ENCODE peak calls at places on chromosomes 1 and 21, in four cellular contexts. R is effector memory CD4-positive, alpha-beta T cell; X is sigmoid colon; F is adipocyte. N is an unnamed sample.

GRCh38 chr1:198352975-198353695 is 187.3 kb downstream of the ATP6V1G3 start:
- DNase-seq in R (no peak), X (no peak), F (no peak), N (no peak)

GRCh38 chr21:17527240-17527639 is 14.4 kb downstream of the CXADR start:
- DNase-seq in R (no peak), X (no peak), F (no peak), N (peak)

GRCh38 chr1:216388558-216388957 is 34.7 kb downstream of the USH2A start:
- DNase-seq in R (no peak), X (no peak), F (no peak), N (peak)

GRCh38 chr1:55318111-55318817 is 103.1 kb upstream of the USP24 start:
- DNase-seq in R (no peak), X (no peak), F (no peak), N (peak)

GRCh38 chr1:113534130-113534817 is 144.0 kb downstream of the MAGI3 start:
- DNase-seq in R (no peak), X (no peak), F (peak), N (peak)

GRCh38 chr21:41678944-41679343 is 87.9 kb downstream of the RIPK4 start:
- DNase-seq in R (no peak), X (peak), F (peak), N (peak)

GRCh38 chr1:159212596-159212995 is 7.9 kb downstream of the ACKR1 start:
- DNase-seq in R (no peak), X (no peak), F (no peak), N (no peak)

GRCh38 chr1:181192277-181192676 is 103.8 kb downstream of the IER5 start:
- DNase-seq in R (no peak), X (no peak), F (no peak), N (no peak)

GRCh38 chr1:157315544-157315943 is 177.3 kb upstream of the ETV3 start:
- DNase-seq in R (no peak), X (no peak), F (no peak), N (no peak)

GRCh38 chr1:24435782-24436365 is 20.3 kb downstream of the NIPAL3 start:
- DNase-seq in R (no peak), X (no peak), F (no peak), N (no peak)

GRCh38 chr1:62384276-62385005 is 52.4 kb upstream of the USP1 start:
- DNase-seq in R (no peak), X (no peak), F (peak), N (peak)

GRCh38 chr1:232529747-232530146 is 100.2 kb downstream of the SIPA1L2 start:
- DNase-seq in R (no peak), X (no peak), F (no peak), N (peak)

GRCh38 chr1:198932351-198932991 is 293.6 kb downstream of the PTPRC start:
- DNase-seq in R (no peak), X (no peak), F (peak), N (peak)

GRCh38 chr1:150072959-150073358 is 5.4 kb downstream of the VPS45 start:
- DNase-seq in R (no peak), X (no peak), F (peak), N (peak)

GRCh38 chr1:8351693-8352470 is 34.0 kb downstream of the SLC45A1 start:
- DNase-seq in R (no peak), X (peak), F (peak), N (peak)

GRCh38 chr1:107877092-107877491 is 87.9 kb downstream of the VAV3 start:
- DNase-seq in R (no peak), X (no peak), F (peak), N (peak)

GRCh38 chr1:191438979-191439378 is 719.3 kb upstream of the RGS18 start:
- DNase-seq in R (no peak), X (no peak), F (no peak), N (no peak)

GRCh38 chr1:20666804-20667203 is 5.6 kb upstream of the DDOST start:
- DNase-seq in R (no peak), X (no peak), F (no peak), N (peak)

GRCh38 chr1:15412843-15413242 is 3.2 kb downstream of the EFHD2 start:
- DNase-seq in R (no peak), X (no peak), F (no peak), N (no peak)

GRCh38 chr1:158071106-158071505 is 77.7 kb downstream of the KIRREL1 start:
- DNase-seq in R (no peak), X (peak), F (no peak), N (peak)

GRCh38 chr1:181768216-181768929 is 285.1 kb downstream of the CACNA1E start:
- DNase-seq in R (no peak), X (no peak), F (no peak), N (no peak)

GRCh38 chr21:38804030-38804616 is 1.6 kb upstream of the ETS2 start:
- DNase-seq in R (no peak), X (no peak), F (no peak), N (peak)

GRCh38 chr1:230858918-230859819 is 9.2 kb downstream of the C1orf198 start:
- DNase-seq in R (no peak), X (no peak), F (peak), N (peak)

GRCh38 chr1:61377242-61377958 is 295.0 kb downstream of the NFIA start:
- DNase-seq in R (no peak), X (no peak), F (no peak), N (no peak)

GRCh38 chr1:72557446-72558049 is 275.2 kb upstream of the NEGR1 start:
- DNase-seq in R (no peak), X (no peak), F (peak), N (peak)

GRCh38 chr1:170027760-170028159 is 46.7 kb downstream of the KIFAP3 start:
- DNase-seq in R (no peak), X (no peak), F (no peak), N (peak)

GRCh38 chr1:8945568-8945967 is at the start of gene CA6:
- DNase-seq in R (no peak), X (no peak), F (no peak), N (no peak)

GRCh38 chr1:198151688-198152087 is 5.1 kb upstream of the NEK7 start:
- DNase-seq in R (no peak), X (no peak), F (no peak), N (peak)

GRCh38 chr1:190479028-190479427 is 1.4 kb upstream of the BRINP3 start:
- DNase-seq in R (no peak), X (no peak), F (peak), N (peak)

GRCh38 chr1:183505338-183506089 is 33.2 kb downstream of the SMG7 start:
- DNase-seq in R (no peak), X (no peak), F (no peak), N (no peak)

GRCh38 chr1:84165566-84165965 is 21.5 kb downstream of the PRKACB start:
- DNase-seq in R (no peak), X (no peak), F (no peak), N (no peak)

GRCh38 chr1:204350265-204350664 is 9.5 kb downstream of the PLEKHA6 start:
- DNase-seq in R (no peak), X (no peak), F (no peak), N (no peak)

GRCh38 chr1:21853130-21853424 is 41.0 kb downstream of the LDLRAD2 start:
- DNase-seq in R (no peak), X (no peak), F (no peak), N (no peak)

GRCh38 chr1:21854090-21854750 is 42.2 kb downstream of the LDLRAD2 start:
- DNase-seq in R (no peak), X (no peak), F (no peak), N (no peak)

GRCh38 chr1:21857142-21857839 is 45.2 kb downstream of the LDLRAD2 start:
- DNase-seq in R (no peak), X (no peak), F (no peak), N (peak)

GRCh38 chr1:21854751-21855131 is 42.7 kb downstream of the LDLRAD2 start:
- DNase-seq in R (no peak), X (no peak), F (no peak), N (no peak)

GRCh38 chr1:21855257-21856096 is 43.4 kb downstream of the LDLRAD2 start:
- DNase-seq in R (no peak), X (no peak), F (no peak), N (peak)
- H3K4me3 ChIP-seq in R (no peak), X (no peak), F (no peak), N (no peak)

DNA sequence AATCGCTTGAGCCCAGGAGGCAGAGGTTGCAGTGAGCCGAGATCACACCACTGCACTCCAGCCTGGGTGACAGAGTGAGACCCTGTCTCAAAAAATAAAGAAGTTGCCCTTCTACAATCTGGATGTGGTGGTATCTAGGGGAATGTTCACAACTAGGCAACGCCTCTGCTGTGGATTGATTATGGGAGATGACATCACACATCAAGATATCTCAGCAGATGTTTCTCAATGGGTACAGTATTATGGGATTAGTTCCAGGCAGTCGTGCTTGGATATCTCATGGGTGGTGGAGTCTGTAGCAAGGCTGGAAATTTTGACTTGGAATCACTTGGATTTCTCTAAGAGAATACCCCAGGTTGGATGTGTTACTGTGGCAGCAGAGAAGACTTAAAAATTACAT is 7.7 kb downstream of the IFNAR2 start:
- DNase-seq in R (no peak), X (no peak), F (no peak), N (no peak)
- H3K4me3 ChIP-seq in R (no peak), X (no peak), F (no peak), N (no peak)

DNA sequence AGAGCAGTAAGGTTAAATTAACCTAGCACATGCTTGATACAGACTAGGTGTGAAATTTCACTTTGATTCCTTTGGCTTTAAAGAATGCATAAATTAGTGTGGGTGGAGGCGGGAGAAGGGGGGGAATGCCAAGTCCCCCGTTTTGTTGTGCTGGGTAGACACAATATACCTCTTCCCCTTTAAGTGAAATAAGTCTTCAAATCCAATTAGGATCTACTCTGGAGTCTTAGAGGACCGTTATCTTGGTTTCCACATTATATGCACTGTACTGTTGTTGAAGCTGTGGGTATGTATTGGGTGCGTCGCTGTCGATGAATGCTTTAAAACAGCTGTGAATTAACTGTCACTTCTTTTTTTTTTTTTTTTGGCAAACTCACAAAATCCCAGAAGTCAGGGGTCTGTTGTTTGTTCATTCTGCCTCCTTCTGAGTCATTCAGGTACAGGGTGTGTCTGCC is 1.6 kb upstream of the S1PR1 start:
- DNase-seq in R (no peak), X (no peak), F (no peak), N (no peak)
- H3K4me3 ChIP-seq in R (peak), X (no peak), F (peak), N (peak)

DNA sequence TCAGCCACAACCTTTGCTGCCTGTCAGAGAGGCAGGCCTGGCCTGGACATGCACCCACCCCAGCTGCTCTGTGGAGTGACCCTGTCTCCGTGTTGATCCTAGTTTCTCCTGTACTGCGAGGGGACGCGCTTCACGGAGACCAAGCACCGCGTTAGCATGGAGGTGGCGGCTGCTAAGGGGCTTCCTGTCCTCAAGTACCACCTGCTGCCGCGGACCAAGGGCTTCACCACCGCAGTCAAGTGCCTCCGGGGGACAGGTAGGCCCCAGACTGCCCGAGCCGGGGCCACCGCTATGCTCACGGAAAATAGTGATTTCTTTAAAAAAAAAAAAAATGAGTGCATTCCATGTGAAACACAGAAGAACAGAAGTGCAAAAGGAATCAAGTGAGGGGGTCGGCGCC is 41.6 kb upstream of the TRAPPC10 start:
- DNase-seq in R (no peak), X (no peak), F (no peak), N (no peak)
- H3K4me3 ChIP-seq in R (no peak), X (no peak), F (no peak), N (no peak)

N was measured in choroid plexus epithelial cell.